ENCODE peak calls at places on chromosomes 11 and 22, in four cellular contexts. X, I, U and K are unnamed samples.

GRCh38 chr22:47257566-47257965 is 495.1 kb downstream of the TBC1D22A start:
- DNase-seq in I (no peak), U (no peak), X (no peak), K (peak)

GRCh38 chr11:8168485-8169257 is at the start of gene RIC3:
- DNase-seq in I (no peak), X (no peak), U (no peak), K (no peak)

GRCh38 chr11:83610996-83611395 is 324.8 kb upstream of the CCDC90B start:
- DNase-seq in X (no peak), I (peak), U (no peak), K (no peak)

GRCh38 chr11:83034673-83035014 is 37.1 kb downstream of the RAB30 start:
- DNase-seq in U (no peak), I (no peak), X (no peak), K (no peak)

GRCh38 chr22:23817146-23817545 is 21.7 kb downstream of the DERL3 start:
- DNase-seq in U (no peak), X (no peak), I (no peak), K (no peak)

GRCh38 chr11:61880454-61880853 is 10.9 kb downstream of the FADS3 start:
- DNase-seq in X (no peak), U (no peak), I (no peak), K (no peak)

GRCh38 chr11:86129775-86130540 is 61.1 kb upstream of the PICALM start:
- DNase-seq in X (no peak), I (no peak), U (no peak), K (no peak)

GRCh38 chr11:93244018-93244417 is 46.2 kb upstream of the SLC36A4 start:
- DNase-seq in X (no peak), U (no peak), I (no peak), K (no peak)

GRCh38 chr11:74141274-74141695 is 29.5 kb downstream of the C2CD3 start:
- DNase-seq in U (peak), I (no peak), X (no peak), K (no peak)

GRCh38 chr11:31977343-31977742 is 113.5 kb upstream of the RCN1 start:
- DNase-seq in U (no peak), I (no peak), X (no peak), K (no peak)

GRCh38 chr11:120688166-120688565 is 176.6 kb downstream of the GRIK4 start:
- DNase-seq in X (no peak), I (no peak), U (no peak), K (no peak)

GRCh38 chr11:12539570-12539969 is 134.7 kb upstream of the TEAD1 start:
- DNase-seq in I (peak), U (peak), X (no peak), K (no peak)

GRCh38 chr11:117319214-117319840 is 3.3 kb upstream of the BACE1 start:
- DNase-seq in X (no peak), U (peak), I (peak), K (no peak)

GRCh38 chr22:38272373-38273134 is at the start of gene TMEM184B:
- DNase-seq in U (no peak), I (peak), X (peak), K (peak)